ENCODE peak calls at places on chromosome 21, in six cellular contexts. X is K562, M is GM12878, B is H1, D is SK-N-SH, Q is HepG2. O is an unnamed sample.

GRCh38 chr21:35045539-35046222 is 3.4 kb downstream of the RUNX1 start:
- DNase-seq in B (no peak), Q (no peak), D (no peak), X (no peak), M (no peak), O (no peak)

GRCh38 chr21:37475186-37475868 is 108.8 kb downstream of the DYRK1A start:
- DNase-seq in X (no peak), B (no peak), Q (no peak), D (no peak), M (no peak), O (no peak)

GRCh38 chr21:33036430-33037162 is 10.9 kb downstream of the OLIG2 start:
- DNase-seq in D (no peak), Q (no peak), B (no peak), M (no peak), X (no peak), O (no peak)

GRCh38 chr21:46078984-46079356 is 18.9 kb upstream of the COL6A2 start:
- DNase-seq in M (no peak), Q (no peak), D (no peak), X (no peak), B (no peak), O (no peak)

GRCh38 chr21:23963454-23963853 is 1643.8 kb downstream of the MRPL39 start:
- DNase-seq in M (no peak), X (no peak), B (no peak), D (no peak), Q (no peak), O (no peak)

GRCh38 chr21:9837946-9838801 is 683.2 kb upstream of the TPTE start:
- DNase-seq in D (peak), Q (no peak), X (peak), B (no peak), M (no peak), O (no peak)

GRCh38 chr21:36718951-36719501 is 20.1 kb downstream of the SIM2 start:
- DNase-seq in B (no peak), D (no peak), M (no peak), Q (peak), X (peak), O (no peak)

GRCh38 chr21:45990049-45990711 is 8.6 kb downstream of the COL6A1 start:
- DNase-seq in D (no peak), B (no peak), Q (no peak), X (no peak), M (no peak), O (no peak)

GRCh38 chr21:34965200-34966174 is 83.6 kb downstream of the RUNX1 start:
- DNase-seq in D (no peak), Q (peak), X (no peak), B (no peak), M (no peak), O (no peak)

GRCh38 chr21:19853709-19854575 is 1144.3 kb upstream of the NCAM2 start:
- DNase-seq in B (peak), X (peak), Q (no peak), M (no peak), D (no peak), O (no peak)

GRCh38 chr21:30057108-30057507 is 109.5 kb downstream of the CLDN17 start:
- DNase-seq in B (no peak), D (no peak), Q (no peak), X (no peak), M (no peak), O (no peak)

GRCh38 chr21:45974073-45975016 is 7.2 kb upstream of the COL6A1 start:
- DNase-seq in Q (no peak), B (no peak), D (peak), M (no peak), X (peak), O (no peak)

GRCh38 chr21:46581780-46582307 is 23.0 kb downstream of the S100B start:
- DNase-seq in M (no peak), B (no peak), D (no peak), X (no peak), Q (peak), O (no peak)

GRCh38 chr21:17550671-17551308 is 37.9 kb downstream of the CXADR start:
- DNase-seq in Q (no peak), B (no peak), X (no peak), D (no peak), M (no peak), O (no peak)

GRCh38 chr21:18550361-18550760 is 146.8 kb upstream of the TMPRSS15 start:
- DNase-seq in M (no peak), D (no peak), Q (no peak), B (no peak), X (no peak), O (no peak)

GRCh38 chr21:33355355-33355754 is 30.6 kb downstream of the IFNAR1 start:
- DNase-seq in B (no peak), Q (no peak), X (no peak), D (no peak), M (no peak), O (no peak)

GRCh38 chr21:38839683-38840286 is 34.1 kb downstream of the ETS2 start:
- DNase-seq in X (peak), M (no peak), Q (no peak), D (no peak), B (no peak), O (no peak)

GRCh38 chr21:36704958-36705678 is 6.2 kb downstream of the SIM2 start:
- DNase-seq in M (no peak), B (no peak), Q (no peak), X (no peak), D (no peak), O (no peak)

GRCh38 chr21:34336756-34337391 is 26.9 kb upstream of the KCNE2 start:
- DNase-seq in B (no peak), Q (no peak), D (no peak), M (no peak), X (no peak), O (no peak)

GRCh38 chr21:38171723-38172344 is 85.0 kb upstream of the KCNJ15 start:
- DNase-seq in D (no peak), B (peak), M (no peak), Q (no peak), X (no peak), O (no peak)

GRCh38 chr21:15026370-15026769 is 38.4 kb downstream of the NRIP1 start:
- DNase-seq in M (no peak), D (no peak), B (no peak), Q (no peak), X (no peak), O (no peak)

GRCh38 chr21:15023782-15024181 is 41.0 kb downstream of the NRIP1 start:
- DNase-seq in M (no peak), D (no peak), B (no peak), Q (no peak), X (no peak), O (no peak)

GRCh38 chr21:15028186-15028585 is 36.6 kb downstream of the NRIP1 start:
- DNase-seq in B (no peak), D (no peak), X (no peak), Q (no peak), M (no peak), O (peak)

GRCh38 chr21:15029077-15029476 is 35.7 kb downstream of the NRIP1 start:
- DNase-seq in X (no peak), Q (no peak), D (no peak), B (no peak), M (no peak), O (no peak)

DNA sequence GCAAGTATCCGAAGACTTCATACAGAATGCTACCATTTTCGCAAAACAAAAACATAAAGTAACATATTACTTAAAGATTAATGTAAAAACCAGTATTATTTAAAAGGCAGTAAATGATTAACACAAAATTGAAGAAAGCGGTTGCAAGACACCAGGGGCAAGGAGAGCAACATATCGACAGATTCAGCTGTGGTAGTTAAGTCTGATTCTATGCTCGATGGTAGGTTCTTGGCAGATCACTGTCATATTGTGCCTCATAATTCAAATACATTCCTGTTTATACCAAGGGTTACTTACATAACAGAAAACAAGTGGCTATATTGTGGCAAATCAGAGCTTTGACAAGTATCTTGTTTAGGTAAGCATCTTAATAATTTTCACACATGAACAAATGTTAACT is 37.7 kb downstream of the NRIP1 start:
- DNase-seq in X (no peak), D (no peak), B (no peak), Q (no peak), M (no peak), O (no peak)
- TF ChIP-seq POLR2AphosphoS5 in X (no peak), D (no peak), B (no peak), Q (no peak), M (no peak), O (no peak)

GRCh38 chr21:42593007-42593814 is 60.2 kb upstream of the PDE9A start:
- DNase-seq in M (no peak), Q (peak), D (peak), B (peak), X (peak), O (peak)

GRCh38 chr21:42595281-42596187 is 57.9 kb upstream of the PDE9A start:
- DNase-seq in D (no peak), Q (no peak), B (no peak), M (no peak), X (no peak), O (no peak)

GRCh38 chr21:42596657-42597056 is 56.8 kb upstream of the PDE9A start:
- DNase-seq in D (no peak), M (no peak), X (no peak), Q (no peak), B (no peak), O (no peak)

GRCh38 chr21:42593815-42594157 is 59.6 kb upstream of the PDE9A start:
- DNase-seq in X (no peak), D (no peak), M (no peak), B (no peak), Q (no peak), O (no peak)

GRCh38 chr21:42594616-42595280 is 58.7 kb upstream of the PDE9A start:
- DNase-seq in Q (no peak), M (no peak), X (no peak), B (no peak), D (no peak), O (no peak)
- TF ChIP-seq GABPA in Q (no peak), M (no peak), X (no peak), B (no peak), D (no peak), O (no peak)

GRCh38 chr21:15850645-15851044 is 120.9 kb downstream of the USP25 start:
- DNase-seq in Q (peak), X (no peak), M (no peak), B (no peak), D (no peak), O (no peak)
- TF ChIP-seq POLR2AphosphoS5 in Q (no peak), X (no peak), M (no peak), B (no peak), D (no peak), O (no peak)

GRCh38 chr21:31252611-31253010 is 91.5 kb downstream of the TIAM1 start:
- DNase-seq in M (no peak), D (peak), Q (no peak), X (no peak), B (no peak), O (no peak)

GRCh38 chr21:31253684-31254083 is 90.4 kb downstream of the TIAM1 start:
- DNase-seq in B (no peak), D (no peak), X (no peak), Q (no peak), M (no peak), O (no peak)

GRCh38 chr21:31255036-31255435 is 89.0 kb downstream of the TIAM1 start:
- DNase-seq in D (no peak), Q (no peak), B (no peak), X (no peak), M (no peak), O (no peak)

GRCh38 chr21:31255846-31256395 is 88.1 kb downstream of the TIAM1 start:
- DNase-seq in B (no peak), X (no peak), D (no peak), M (no peak), Q (no peak), O (no peak)

GRCh38 chr21:31254131-31254530 is 89.9 kb downstream of the TIAM1 start:
- DNase-seq in D (no peak), Q (no peak), B (no peak), M (no peak), X (no peak), O (no peak)
- TF ChIP-seq GABPA in D (no peak), Q (no peak), B (no peak), M (no peak), X (no peak), O (no peak)

GRCh38 chr21:27346041-27346448 is 379.2 kb upstream of the ADAMTS5 start:
- DNase-seq in D (no peak), X (no peak), Q (no peak), B (no peak), M (no peak), O (no peak)
- TF ChIP-seq POLR2AphosphoS5 in D (no peak), X (no peak), Q (no peak), B (no peak), M (no peak), O (no peak)

GRCh38 chr21:42010507-42011493 is 640 bp upstream of the ZBTB21 start:
- DNase-seq in X (peak), B (no peak), M (no peak), D (peak), Q (peak), O (no peak)
- TF ChIP-seq GABPA in X (peak), B (peak), M (no peak), D (no peak), Q (no peak), O (peak)

GRCh38 chr21:42830456-42831455 is 48.6 kb downstream of the WDR4 start:
- DNase-seq in M (no peak), X (no peak), Q (no peak), B (no peak), D (no peak), O (no peak)

GRCh38 chr21:42829954-42830353 is 49.4 kb downstream of the WDR4 start:
- DNase-seq in D (no peak), Q (no peak), X (no peak), B (no peak), M (no peak), O (no peak)

GRCh38 chr21:42829417-42829816 is 49.9 kb downstream of the WDR4 start:
- DNase-seq in B (no peak), Q (no peak), X (no peak), M (no peak), D (no peak), O (no peak)

GRCh38 chr21:42833439-42833815 is 45.9 kb downstream of the WDR4 start:
- DNase-seq in D (peak), M (peak), X (peak), B (no peak), Q (peak), O (no peak)

GRCh38 chr21:42827588-42827987 is 51.8 kb downstream of the WDR4 start:
- DNase-seq in B (no peak), X (no peak), D (no peak), Q (no peak), M (no peak), O (no peak)
- TF ChIP-seq POLR2AphosphoS5 in B (no peak), X (no peak), D (no peak), Q (no peak), M (no peak), O (no peak)

DNA sequence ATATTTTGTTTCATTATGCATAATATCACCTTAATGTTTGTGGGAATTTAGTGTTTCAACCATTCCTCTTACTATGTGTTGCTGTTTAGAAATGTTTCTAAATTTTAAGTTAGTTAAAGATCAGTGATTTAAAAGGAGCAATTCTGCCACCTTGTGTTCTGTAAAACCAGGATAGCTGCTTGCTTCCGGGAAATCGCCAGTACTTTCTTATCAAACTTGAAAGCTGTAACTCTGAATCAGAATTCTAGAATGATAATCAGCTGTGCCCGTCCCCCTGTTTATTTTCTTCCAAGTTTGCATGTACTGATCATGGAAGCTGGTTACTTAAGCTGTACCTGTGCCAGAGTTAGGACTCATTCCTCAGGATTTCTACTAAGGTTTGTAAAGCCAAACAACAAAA is 656.4 kb downstream of the LTN1 start:
- DNase-seq in M (no peak), X (no peak), B (no peak), Q (peak), D (peak), O (no peak)
- TF ChIP-seq GABPA in M (no peak), X (no peak), B (no peak), Q (no peak), D (no peak), O (no peak)

DNA sequence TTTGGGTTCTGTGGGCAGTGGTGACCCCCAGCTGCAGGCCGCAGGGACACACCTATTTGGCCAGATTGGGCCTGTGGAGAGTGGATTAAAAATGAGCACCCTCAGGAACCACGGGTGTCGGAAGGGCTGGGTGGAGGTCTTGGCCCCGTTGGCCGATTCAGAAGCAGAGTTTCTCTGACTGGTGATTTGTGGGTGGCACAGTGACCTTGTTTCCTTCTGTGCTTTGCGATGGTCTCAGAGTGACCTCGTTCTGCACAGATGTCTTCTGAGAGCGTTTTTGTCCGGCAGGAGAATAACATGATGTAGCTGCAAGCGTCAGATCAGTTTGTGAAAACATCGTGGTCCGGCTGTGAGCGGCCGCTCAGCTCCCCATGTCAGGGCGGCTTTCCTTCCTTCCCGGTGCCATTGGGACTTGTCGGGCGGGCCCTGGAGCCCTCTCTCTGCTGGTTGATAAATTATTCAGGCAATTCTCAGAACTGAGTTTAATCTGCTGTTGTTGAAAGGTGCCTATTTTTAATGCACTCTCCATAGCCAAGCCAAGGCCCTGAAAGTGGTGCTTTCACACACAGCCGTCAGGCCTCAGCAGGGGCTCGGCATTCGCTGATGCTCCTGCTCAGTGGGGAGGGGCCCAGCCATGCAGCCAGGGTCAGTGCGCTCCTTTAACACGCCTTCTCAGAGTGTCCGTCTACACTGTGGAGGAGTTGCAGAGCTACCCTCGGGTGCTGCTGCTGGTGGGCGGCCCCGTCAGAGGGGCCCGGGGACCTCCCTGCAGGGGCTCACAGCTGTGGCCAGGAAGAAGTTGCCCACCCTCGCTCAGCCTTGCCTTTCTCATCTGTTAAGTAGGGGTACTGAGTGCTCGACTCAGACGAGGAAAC is 26.8 kb downstream of the TRPM2 start:
- DNase-seq in M (no peak), X (no peak), D (peak), Q (no peak), B (no peak), O (no peak)
- TF ChIP-seq POLR2AphosphoS5 in M (no peak), X (no peak), D (no peak), Q (no peak), B (no peak), O (no peak)

GRCh38 chr21:22806278-22806677 is 1808.1 kb downstream of the NCAM2 start:
- DNase-seq in B (no peak), Q (no peak), M (no peak), X (no peak), D (no peak), O (no peak)
- TF ChIP-seq GABPA in B (no peak), Q (no peak), M (no peak), X (no peak), D (no peak), O (no peak)